ENCODE peak calls at places on chromosomes 1 and 21, in seven cellular contexts. K is spleen, D is PC-3, P is tibial artery, A is body of pancreas, V is uterus, Y is ovary. O is an unnamed sample.

GRCh38 chr1:225460737-225461532 is 33.1 kb upstream of the LBR start:
- DNase-seq in K (peak; percentile 66), D (peak; percentile 66), P (no peak), A (no peak), V (no peak), Y (no peak), O (no peak)

GRCh38 chr1:7727816-7728477 is 43.1 kb upstream of the VAMP3 start:
- DNase-seq in K (no peak), D (no peak), P (no peak), A (no peak), V (no peak), Y (no peak), O (no peak)

GRCh38 chr1:111581166-111581565 is 38.4 kb upstream of the RAP1A start:
- DNase-seq in K (no peak), D (no peak), P (no peak), A (no peak), V (no peak), Y (no peak), O (no peak)

GRCh38 chr1:115411388-115412063 is 73.5 kb upstream of the NGF start:
- DNase-seq in K (no peak), D (peak; percentile 70), P (peak; percentile 29), A (no peak), V (no peak), Y (peak; percentile 45), O (no peak)

GRCh38 chr1:161743231-161743630 is 6.4 kb upstream of the DUSP12 start:
- DNase-seq in K (no peak), D (no peak), P (no peak), A (no peak), V (no peak), Y (no peak), O (no peak)

GRCh38 chr1:230681599-230681998 is 32.3 kb downstream of the AGT start:
- DNase-seq in K (no peak), D (peak; percentile 100), P (no peak), A (peak; percentile 69), V (no peak), Y (peak; percentile 40), O (no peak)

GRCh38 chr1:225454733-225455132 is 26.9 kb upstream of the LBR start:
- DNase-seq in K (no peak), D (peak; percentile 96), P (peak; percentile 41), A (peak; percentile 57), V (peak; percentile 60), Y (no peak), O (no peak)

GRCh38 chr1:18109058-18109755 is 1.6 kb downstream of the IGSF21 start:
- DNase-seq in K (no peak), D (no peak), P (no peak), A (no peak), V (no peak), Y (no peak), O (no peak)

GRCh38 chr1:32413507-32414185 is 19.4 kb upstream of the BSDC1 start:
- DNase-seq in K (no peak), D (peak; percentile 88), P (peak; percentile 55), A (peak; percentile 70), V (peak; percentile 42), Y (peak; percentile 64), O (no peak)

GRCh38 chr1:228923973-228924766 is 188.9 kb downstream of the RHOU start:
- DNase-seq in K (no peak), D (no peak), P (no peak), A (no peak), V (no peak), Y (no peak), O (no peak)

DNA sequence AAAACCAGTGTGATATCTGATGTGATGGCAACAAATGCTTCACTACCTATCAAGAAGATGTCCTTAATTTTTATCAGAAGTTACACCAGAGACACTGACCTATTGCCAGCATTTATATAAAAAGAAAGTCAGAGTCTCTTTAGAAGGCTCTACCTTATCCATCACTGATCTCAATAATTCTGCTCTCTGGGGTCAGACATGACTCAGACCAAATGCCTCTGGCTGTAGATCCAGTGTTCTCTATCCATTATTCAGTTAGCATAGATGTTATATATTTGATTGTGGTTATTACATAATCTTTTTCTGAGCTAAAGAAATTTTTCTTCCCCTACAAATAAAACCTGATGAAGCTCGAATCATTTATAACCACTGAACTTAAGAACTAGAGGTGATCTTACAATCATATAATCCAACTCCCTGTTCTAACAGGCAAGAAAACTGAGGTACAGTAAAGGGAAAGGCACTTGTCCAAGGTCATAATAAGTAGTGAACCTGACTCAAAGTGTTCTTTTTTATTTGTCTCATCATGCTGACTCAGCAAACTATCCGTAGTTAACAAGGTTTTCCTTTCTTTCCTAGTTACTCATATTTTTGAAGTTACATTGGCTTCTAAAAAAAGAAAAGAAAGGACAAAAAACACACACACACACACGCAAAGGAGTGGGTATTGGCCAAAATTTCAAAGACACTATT is 43.5 kb upstream of the ESRRG start:
- DNase-seq in K (no peak), D (peak; percentile 62), P (no peak), A (no peak), V (no peak), Y (no peak), O (no peak)
- H3K4me3 ChIP-seq in K (no peak overlapping the region), D (no peak overlapping the region), P (no peak overlapping the region), A (no peak overlapping the region), V (no peak overlapping the region), Y (no peak overlapping the region), O (no peak overlapping the region)

GRCh38 chr21:31556662-31557061 is 102.8 kb upstream of the SOD1 start:
- DNase-seq in K (no peak), D (no peak), P (no peak), A (no peak), V (no peak), Y (no peak), O (no peak)
- H3K4me1 ChIP-seq in K (peaks cover 43% of the 10 kb centered on the region), D (peaks cover 17% of the 10 kb centered on the region), P (peaks cover 25% of the 10 kb centered on the region), A (peaks cover 24% of the 10 kb centered on the region), V (peaks cover 12% of the 10 kb centered on the region), Y (peaks cover 6% of the 10 kb centered on the region), O (peaks cover 14% of the 10 kb centered on the region)

DNA sequence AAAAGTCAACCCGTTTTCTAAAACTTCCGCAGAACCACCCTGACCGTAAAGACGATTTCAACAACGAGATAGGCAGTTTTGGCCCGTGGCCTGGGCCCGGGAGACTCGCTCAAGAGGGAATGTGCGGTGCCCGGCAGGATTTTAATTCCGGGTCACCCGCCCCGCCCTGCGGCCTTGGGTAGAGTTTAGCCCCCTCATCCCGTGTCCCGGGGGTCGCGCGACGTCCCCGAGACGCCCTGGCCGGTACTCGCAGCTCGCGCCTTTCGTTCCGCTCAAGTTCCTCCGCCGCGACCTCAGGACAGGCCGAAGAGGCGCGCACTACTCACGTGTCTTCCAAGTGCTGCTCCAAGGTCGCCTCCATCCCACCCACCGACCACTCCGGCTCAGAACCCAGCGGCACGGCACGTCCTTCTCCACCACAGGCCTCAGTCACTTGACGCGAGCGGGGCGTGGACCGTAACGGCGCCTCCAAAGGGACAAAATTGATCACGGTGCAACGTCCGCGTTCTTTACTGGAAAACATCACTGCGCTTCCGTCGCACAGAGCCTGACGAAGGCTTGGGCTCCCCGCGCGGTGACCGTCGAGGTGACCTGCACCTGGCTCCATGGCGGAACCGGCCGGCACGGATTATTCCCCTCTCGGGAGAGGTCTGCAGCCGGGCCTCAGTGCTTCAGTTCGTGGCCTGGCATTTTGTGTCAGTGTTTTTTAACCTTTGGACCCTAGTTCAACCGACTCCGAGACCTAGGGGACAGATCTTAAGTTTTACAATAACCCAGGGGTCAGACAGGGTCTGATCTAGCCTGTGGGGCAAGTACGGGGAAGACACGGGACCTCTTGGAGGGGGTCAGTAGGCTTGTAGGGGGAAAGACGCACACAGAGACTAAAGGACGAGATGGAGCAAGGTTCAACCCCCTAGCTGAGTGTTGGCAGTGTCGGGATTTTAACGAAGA is at the start of gene LAMTOR5:
- DNase-seq in K (peak; percentile 98), D (peak; percentile 95), P (peak; percentile 95), A (peak; percentile 95), V (peak; percentile 90), Y (peak; percentile 93), O (peak; percentile 96)
- TF ChIP-seq CTCF in K (no peak), D (no peak), P (peak; percentile 7), A (peak; percentile 14), V (peak; percentile 47), Y (peak; percentile 33), O (no peak)

GRCh38 chr1:243930822-243931671 is 81.0 kb upstream of the AKT3 start:
- DNase-seq in K (no peak), D (no peak), P (no peak), A (no peak), V (no peak), Y (no peak), O (no peak)
- H3K4me3 ChIP-seq in K (no peak overlapping the region), D (no peak overlapping the region), P (no peak overlapping the region), A (no peak overlapping the region), V (no peak overlapping the region), Y (no peak overlapping the region), O (no peak overlapping the region)

GRCh38 chr21:45162809-45163208 is 88.4 kb downstream of the ADARB1 start:
- DNase-seq in K (no peak), D (no peak), P (no peak), A (no peak), V (no peak), Y (no peak), O (no peak)

GRCh38 chr21:45163413-45164123 is 89.2 kb downstream of the ADARB1 start:
- DNase-seq in K (no peak), D (no peak), P (no peak), A (no peak), V (no peak), Y (no peak), O (no peak)

GRCh38 chr21:45166931-45167330 is 92.6 kb downstream of the ADARB1 start:
- DNase-seq in K (no peak), D (no peak), P (no peak), A (no peak), V (no peak), Y (no peak), O (no peak)

GRCh38 chr21:45164124-45164511 is 89.7 kb downstream of the ADARB1 start:
- DNase-seq in K (no peak), D (no peak), P (no peak), A (no peak), V (no peak), Y (no peak), O (no peak)

DNA sequence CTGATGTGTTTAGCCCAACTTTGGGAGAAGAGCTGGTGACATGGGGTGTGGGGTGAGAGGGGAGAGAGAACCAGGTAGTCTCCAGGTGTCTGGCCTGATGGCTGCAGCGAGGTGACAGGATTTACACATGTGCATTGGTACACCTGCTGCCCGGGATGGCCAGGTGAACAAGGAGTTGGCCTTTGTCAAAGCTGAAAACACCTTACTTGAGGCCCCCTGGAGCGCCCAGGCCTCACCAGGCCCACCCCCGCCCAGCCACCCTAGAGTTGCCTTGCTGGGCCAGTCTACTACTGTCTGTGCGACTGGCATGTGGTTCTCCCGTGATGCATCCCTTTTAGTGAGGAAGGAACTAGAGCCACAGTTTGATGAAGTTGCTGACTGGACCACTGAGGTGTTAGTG is 90.5 kb downstream of the ADARB1 start:
- DNase-seq in K (no peak), D (no peak), P (no peak), A (no peak), V (no peak), Y (no peak), O (no peak)
- H3K4me1 ChIP-seq in K (peaks cover 27% of the 10 kb centered on the region), D (peaks cover 4% of the 10 kb centered on the region), P (peaks cover 73% of the 10 kb centered on the region), A (no peaks in the 10 kb centered on the region), V (peaks cover 10% of the 10 kb centered on the region), Y (peaks cover 2% of the 10 kb centered on the region), O (peaks cover 22% of the 10 kb centered on the region)